ENCODE peak calls at places on chromosomes 1 and 21, in five cellular contexts. Z, N, B, R and F are unnamed samples.

GRCh38 chr1:224635356-224635755 is 19.2 kb downstream of the CNIH3 start:
- DNase-seq in N (no peak), R (peak), B (no peak), Z (no peak), F (no peak)

GRCh38 chr1:205074513-205074912 is 9.7 kb downstream of the TMEM81 start:
- DNase-seq in N (no peak), R (no peak), B (no peak), Z (no peak), F (no peak)

GRCh38 chr1:41535236-41535720 is 50.8 kb upstream of the EDN2 start:
- DNase-seq in R (no peak), N (no peak), B (no peak), Z (no peak), F (no peak)

GRCh38 chr1:174040387-174040786 is 18.2 kb upstream of the RC3H1 start:
- DNase-seq in N (no peak), R (peak), B (peak), Z (peak), F (peak)

GRCh38 chr1:4482526-4482925 is 171.9 kb upstream of the AJAP1 start:
- DNase-seq in N (no peak), B (no peak), Z (no peak), R (no peak), F (no peak)

GRCh38 chr1:202164271-202165037 is 4.1 kb upstream of the PTPN7 start:
- DNase-seq in Z (no peak), B (no peak), R (no peak), N (peak), F (no peak)

GRCh38 chr1:119186471-119186870 is 46.0 kb upstream of the WARS2 start:
- DNase-seq in R (no peak), N (no peak), Z (no peak), B (no peak), F (no peak)

GRCh38 chr1:47797555-47797954 is 199.6 kb downstream of the TRABD2B start:
- DNase-seq in B (no peak), R (no peak), N (no peak), Z (no peak), F (no peak)

GRCh38 chr1:93448292-93448982 is 519 bp downstream of the FNBP1L start:
- DNase-seq in B (no peak), R (peak), N (no peak), Z (peak), F (no peak)

GRCh38 chr1:65319754-65320153 is 10.4 kb downstream of the DNAJC6 start:
- DNase-seq in Z (no peak), B (no peak), R (no peak), N (no peak), F (no peak)

GRCh38 chr1:119715542-119715941 is 3.8 kb downstream of the PHGDH start:
- DNase-seq in N (no peak), Z (peak), R (peak), B (peak), F (no peak)

GRCh38 chr1:48676822-48677221 is 99.9 kb downstream of the BEND5 start:
- DNase-seq in Z (no peak), R (no peak), N (no peak), B (no peak), F (no peak)

GRCh38 chr1:77322061-77322900 is 40.5 kb downstream of the AK5 start:
- DNase-seq in R (peak), Z (peak), B (peak), N (no peak), F (peak)

GRCh38 chr1:78483903-78484302 is 6.9 kb upstream of the PTGFR start:
- DNase-seq in B (no peak), Z (no peak), R (no peak), N (no peak), F (peak)

GRCh38 chr21:15741510-15741909 is 11.7 kb downstream of the USP25 start:
- DNase-seq in Z (no peak), R (peak), B (no peak), N (no peak), F (no peak)

GRCh38 chr1:201633811-201634210 is 94.9 kb downstream of the NAV1 start:
- DNase-seq in B (no peak), R (no peak), N (no peak), Z (no peak), F (no peak)

GRCh38 chr1:116115476-116115875 is 4.3 kb downstream of the MAB21L3 start:
- DNase-seq in R (peak), Z (peak), B (peak), N (no peak), F (no peak)

GRCh38 chr1:34908369-34908768 is 21.1 kb downstream of the DLGAP3 start:
- DNase-seq in Z (no peak), B (no peak), R (no peak), N (no peak), F (no peak)

GRCh38 chr1:247177755-247178154 is 5.9 kb upstream of the ZNF124 start:
- DNase-seq in B (no peak), N (no peak), Z (no peak), R (no peak), F (no peak)

GRCh38 chr21:15289896-15290841 is 225.4 kb upstream of the NRIP1 start:
- DNase-seq in B (no peak), Z (no peak), N (no peak), R (no peak), F (no peak)

GRCh38 chr1:91617242-91617837 is 116.7 kb downstream of the CDC7 start:
- DNase-seq in R (no peak), Z (peak), B (no peak), N (no peak), F (no peak)

DNA sequence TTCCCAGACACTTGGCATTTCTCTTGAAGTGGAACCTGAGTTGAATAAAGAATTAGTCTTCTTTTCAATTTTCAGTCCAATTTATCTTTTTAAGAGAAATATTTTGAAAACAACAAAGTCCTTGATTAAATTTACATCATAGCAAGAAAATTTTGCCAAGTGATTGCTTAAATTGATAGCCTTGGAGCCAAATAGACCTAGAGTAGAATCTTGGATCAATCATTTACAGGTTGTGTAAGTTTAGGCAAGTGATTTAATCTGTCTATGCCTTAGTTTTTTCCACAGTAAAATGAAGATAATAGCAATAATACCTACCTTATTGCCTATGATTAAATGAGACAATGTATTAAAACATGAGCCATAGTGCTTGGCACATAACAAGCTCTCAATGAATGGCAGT is 113.9 kb downstream of the LHX9 start:
- DNase-seq in N (no peak), B (no peak), Z (no peak), R (no peak), F (no peak)
- H3K4me3 ChIP-seq in N (no peak), B (no peak), Z (no peak), R (no peak), F (no peak)

GRCh38 chr1:245085508-245086095 is 69.2 kb upstream of the KIF26B start:
- DNase-seq in N (no peak), R (peak), Z (peak), B (peak), F (peak)
- H3K4me3 ChIP-seq in N (no peak), R (no peak), Z (no peak), B (no peak), F (no peak)

DNA sequence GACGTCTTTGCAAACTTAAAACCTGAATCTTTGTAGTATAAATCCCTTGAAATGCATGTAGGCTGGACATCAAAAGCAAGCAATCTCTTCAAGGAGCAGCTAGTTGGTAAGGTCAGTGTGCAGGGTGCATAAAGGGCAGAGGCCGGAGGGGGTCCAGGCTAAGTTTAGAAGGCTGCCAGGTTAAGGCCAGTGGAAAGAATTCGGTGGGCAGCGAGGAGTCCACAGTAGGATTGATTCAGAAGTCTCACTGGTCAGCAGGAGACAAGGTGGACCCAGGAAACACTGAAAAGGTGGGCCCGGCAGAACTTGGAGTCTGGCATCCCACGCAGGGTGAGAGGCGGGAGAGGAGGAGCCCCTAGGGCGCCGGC is 390 bp upstream of the PCSK9 start:
- DNase-seq in Z (no peak), N (no peak), B (no peak), R (no peak), F (no peak)
- H3K4me3 ChIP-seq in Z (peak), N (no peak), B (peak), R (no peak), F (peak)

GRCh38 chr1:230090194-230090711 is 23.2 kb downstream of the GALNT2 start:
- DNase-seq in R (peak), N (no peak), B (no peak), Z (peak), F (no peak)
- H3K4me3 ChIP-seq in R (no peak), N (no peak), B (no peak), Z (peak), F (no peak)

DNA sequence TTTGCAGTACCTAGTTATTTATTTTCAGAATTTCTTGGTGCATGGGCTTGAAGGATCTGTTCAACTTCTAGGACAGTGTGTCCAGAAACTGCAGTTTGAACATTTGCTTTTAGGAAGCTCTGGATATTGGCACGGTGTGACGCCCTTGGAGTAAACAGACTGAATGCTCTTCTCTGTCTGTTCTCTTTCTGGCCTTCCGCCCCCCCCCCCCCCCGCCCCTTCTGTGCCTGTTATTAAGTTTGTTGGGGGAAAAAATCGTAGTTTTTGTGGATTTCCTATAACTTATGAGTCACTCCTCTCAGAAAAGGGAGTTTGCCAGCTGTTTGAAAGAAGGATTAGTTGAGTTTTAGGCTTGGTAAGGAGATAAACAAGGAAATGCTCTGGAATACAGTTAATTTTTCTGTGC is 1.2 kb downstream of the KCTD3 start:
- DNase-seq in B (peak), Z (no peak), N (no peak), R (peak), F (peak)
- H3K4me3 ChIP-seq in B (peak), Z (peak), N (peak), R (peak), F (peak)

DNA sequence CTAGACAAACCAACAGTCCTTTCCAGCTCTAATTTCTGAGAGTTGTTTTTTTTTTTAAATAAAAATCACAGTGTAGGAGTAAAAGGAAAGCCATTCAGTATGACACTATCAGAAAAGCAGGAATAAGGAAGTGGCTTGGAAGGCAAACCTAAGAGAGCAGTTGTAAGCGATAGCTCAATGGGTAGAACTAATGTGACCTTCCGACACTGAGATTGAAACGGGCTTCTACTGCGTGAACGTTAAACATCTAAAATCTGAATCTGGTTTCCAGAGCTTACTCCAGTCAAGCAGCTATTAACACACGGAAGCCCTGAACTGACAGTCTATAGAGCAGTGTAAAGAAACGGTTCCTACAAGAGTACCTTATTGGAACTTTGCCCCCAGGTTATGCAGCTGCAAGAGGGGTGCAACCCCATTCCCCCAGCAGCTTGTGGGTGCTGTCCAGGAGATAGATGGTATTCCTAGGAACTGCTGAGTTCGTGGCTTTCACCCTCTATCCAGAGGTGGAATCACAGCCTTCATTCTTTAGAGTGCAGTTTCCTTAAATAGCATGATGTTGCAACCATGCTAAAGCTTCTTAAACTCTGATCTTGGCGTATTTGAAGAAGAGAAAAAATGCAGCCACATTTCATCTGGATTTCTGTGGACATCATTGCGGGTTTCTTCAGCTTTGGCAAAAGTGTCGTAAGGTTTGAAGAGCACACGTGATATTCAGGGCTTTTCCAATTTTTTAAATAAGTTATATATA is 3.3 kb upstream of the IRF2BP2 start:
- DNase-seq in B (peak), R (peak), Z (peak), N (no peak), F (no peak)
- H3K4me3 ChIP-seq in B (peak), R (peak), Z (peak), N (peak), F (peak)